ENCODE peak calls at places on chromosomes 3 and 15, in five cellular contexts. One of them, this sample, is unnamed.
A peak's percentile ranks its signal among the peaks of the same experiment; 100 is the strongest.

GRCh38 chr15:50149090-50149489 is 30.1 kb upstream of the ATP8B4 start:
- DNase-seq in ACHN: no peak
- DNase-seq in T-helper 17 cell: no peak
- DNase-seq in stimulated activated CD4-positive, alpha-beta T cell treated with anti-CD3 and anti-CD28 coated beads, TNF-alpha, amount 100 ng/mL, for 4 hours: no peak
- DNase-seq in A549: no peak
- DNase-seq in this sample: no peak

GRCh38 chr3:100992086-100993033 is 861 bp downstream of the ABI3BP start:
- DNase-seq in ACHN: peak; percentile 49
- DNase-seq in stimulated activated CD4-positive, alpha-beta T cell treated with anti-CD3 and anti-CD28 coated beads, TNF-alpha, amount 100 ng/mL, for 4 hours: no peak
- DNase-seq in T-helper 17 cell: no peak
- DNase-seq in A549: peak; percentile 16
- DNase-seq in this sample: no peak

GRCh38 chr3:129016725-129017530 is 15.8 kb downstream of the EFCC1 start:
- DNase-seq in ACHN: no peak
- DNase-seq in T-helper 17 cell: no peak
- DNase-seq in A549: no peak
- DNase-seq in stimulated activated CD4-positive, alpha-beta T cell treated with anti-CD3 and anti-CD28 coated beads, TNF-alpha, amount 100 ng/mL, for 4 hours: no peak
- DNase-seq in this sample: no peak

GRCh38 chr3:52606373-52607085 is 70.1 kb downstream of the UQCC5 start:
- DNase-seq in stimulated activated CD4-positive, alpha-beta T cell treated with anti-CD3 and anti-CD28 coated beads, TNF-alpha, amount 100 ng/mL, for 4 hours: no peak
- DNase-seq in A549: peak; percentile 66
- DNase-seq in T-helper 17 cell: no peak
- DNase-seq in ACHN: peak; percentile 38
- DNase-seq in this sample: peak; percentile 89

GRCh38 chr3:99250821-99251355 is 349.4 kb upstream of the DCBLD2 start:
- DNase-seq in T-helper 17 cell: no peak
- DNase-seq in A549: no peak
- DNase-seq in ACHN: no peak
- DNase-seq in stimulated activated CD4-positive, alpha-beta T cell treated with anti-CD3 and anti-CD28 coated beads, TNF-alpha, amount 100 ng/mL, for 4 hours: no peak
- DNase-seq in this sample: no peak

GRCh38 chr3:42815826-42816225 is 6.6 kb downstream of the ACKR2 start:
- DNase-seq in A549: no peak
- DNase-seq in T-helper 17 cell: no peak
- DNase-seq in stimulated activated CD4-positive, alpha-beta T cell treated with anti-CD3 and anti-CD28 coated beads, TNF-alpha, amount 100 ng/mL, for 4 hours: no peak
- DNase-seq in ACHN: no peak
- DNase-seq in this sample: no peak

GRCh38 chr3:169104541-169104940 is 559.0 kb downstream of the MECOM start:
- DNase-seq in stimulated activated CD4-positive, alpha-beta T cell treated with anti-CD3 and anti-CD28 coated beads, TNF-alpha, amount 100 ng/mL, for 4 hours: no peak
- DNase-seq in A549: no peak
- DNase-seq in T-helper 17 cell: no peak
- DNase-seq in ACHN: no peak
- DNase-seq in this sample: peak; percentile 32

GRCh38 chr3:111768571-111769100 is 90.4 kb upstream of the PHLDB2 start:
- DNase-seq in T-helper 17 cell: no peak
- DNase-seq in ACHN: no peak
- DNase-seq in A549: peak; percentile 81
- DNase-seq in stimulated activated CD4-positive, alpha-beta T cell treated with anti-CD3 and anti-CD28 coated beads, TNF-alpha, amount 100 ng/mL, for 4 hours: no peak
- DNase-seq in this sample: peak; percentile 79

GRCh38 chr15:46408312-46408711 is 773.5 kb downstream of the SQOR start:
- DNase-seq in stimulated activated CD4-positive, alpha-beta T cell treated with anti-CD3 and anti-CD28 coated beads, TNF-alpha, amount 100 ng/mL, for 4 hours: no peak
- DNase-seq in ACHN: no peak
- DNase-seq in T-helper 17 cell: no peak
- DNase-seq in A549: no peak
- DNase-seq in this sample: no peak

GRCh38 chr15:41698779-41699178 is 38.6 kb downstream of the MGA start:
- DNase-seq in stimulated activated CD4-positive, alpha-beta T cell treated with anti-CD3 and anti-CD28 coated beads, TNF-alpha, amount 100 ng/mL, for 4 hours: no peak
- DNase-seq in ACHN: no peak
- DNase-seq in T-helper 17 cell: no peak
- DNase-seq in A549: no peak
- DNase-seq in this sample: no peak

GRCh38 chr3:150384517-150385212 is 23.4 kb upstream of the TSC22D2 start:
- DNase-seq in A549: no peak
- DNase-seq in T-helper 17 cell: no peak
- DNase-seq in stimulated activated CD4-positive, alpha-beta T cell treated with anti-CD3 and anti-CD28 coated beads, TNF-alpha, amount 100 ng/mL, for 4 hours: no peak
- DNase-seq in ACHN: peak; percentile 94
- DNase-seq in this sample: no peak

GRCh38 chr15:99925661-99926461 is 192.6 kb upstream of the LYSMD4 start:
- DNase-seq in T-helper 17 cell: peak; percentile 76
- DNase-seq in ACHN: peak; percentile 19
- DNase-seq in stimulated activated CD4-positive, alpha-beta T cell treated with anti-CD3 and anti-CD28 coated beads, TNF-alpha, amount 100 ng/mL, for 4 hours: peak; percentile 71
- DNase-seq in A549: peak; percentile 63
- DNase-seq in this sample: peak; percentile 35

GRCh38 chr15:67025719-67026118 is 39.7 kb upstream of the SMAD3 start:
- DNase-seq in A549: peak; percentile 71
- DNase-seq in T-helper 17 cell: no peak
- DNase-seq in stimulated activated CD4-positive, alpha-beta T cell treated with anti-CD3 and anti-CD28 coated beads, TNF-alpha, amount 100 ng/mL, for 4 hours: no peak
- DNase-seq in ACHN: peak; percentile 25
- DNase-seq in this sample: no peak

GRCh38 chr15:42282926-42283325 is 9.7 kb upstream of the TMEM87A start:
- DNase-seq in stimulated activated CD4-positive, alpha-beta T cell treated with anti-CD3 and anti-CD28 coated beads, TNF-alpha, amount 100 ng/mL, for 4 hours: no peak
- DNase-seq in T-helper 17 cell: no peak
- DNase-seq in ACHN: no peak
- DNase-seq in A549: no peak
- DNase-seq in this sample: no peak

GRCh38 chr3:138459619-138460535 is 25.5 kb downstream of the ESYT3 start:
- DNase-seq in A549: no peak
- DNase-seq in T-helper 17 cell: no peak
- DNase-seq in stimulated activated CD4-positive, alpha-beta T cell treated with anti-CD3 and anti-CD28 coated beads, TNF-alpha, amount 100 ng/mL, for 4 hours: no peak
- DNase-seq in ACHN: no peak
- DNase-seq in this sample: no peak

GRCh38 chr3:151171145-151171544 is 31.9 kb downstream of the GPR171 start:
- DNase-seq in stimulated activated CD4-positive, alpha-beta T cell treated with anti-CD3 and anti-CD28 coated beads, TNF-alpha, amount 100 ng/mL, for 4 hours: no peak
- DNase-seq in ACHN: no peak
- DNase-seq in T-helper 17 cell: no peak
- DNase-seq in A549: no peak
- DNase-seq in this sample: no peak

GRCh38 chr15:101652783-101653430 is 726 bp upstream of the TM2D3 start:
- DNase-seq in T-helper 17 cell: no peak
- DNase-seq in A549: no peak
- DNase-seq in stimulated activated CD4-positive, alpha-beta T cell treated with anti-CD3 and anti-CD28 coated beads, TNF-alpha, amount 100 ng/mL, for 4 hours: peak; percentile 12
- DNase-seq in ACHN: peak; percentile 43
- DNase-seq in this sample: no peak

GRCh38 chr3:52827441-52827840 is 3.0 kb downstream of the ITIH4 start:
- DNase-seq in T-helper 17 cell: no peak
- DNase-seq in ACHN: peak; percentile 72
- DNase-seq in A549: no peak
- DNase-seq in stimulated activated CD4-positive, alpha-beta T cell treated with anti-CD3 and anti-CD28 coated beads, TNF-alpha, amount 100 ng/mL, for 4 hours: no peak
- DNase-seq in this sample: no peak

GRCh38 chr15:69697913-69698312 is 245.3 kb downstream of the RPLP1 start:
- DNase-seq in A549: no peak
- DNase-seq in ACHN: no peak
- DNase-seq in T-helper 17 cell: no peak
- DNase-seq in stimulated activated CD4-positive, alpha-beta T cell treated with anti-CD3 and anti-CD28 coated beads, TNF-alpha, amount 100 ng/mL, for 4 hours: no peak
- DNase-seq in this sample: no peak

GRCh38 chr3:36707623-36708409 is 56.5 kb downstream of the DCLK3 start:
- DNase-seq in ACHN: peak; percentile 19
- DNase-seq in T-helper 17 cell: no peak
- DNase-seq in stimulated activated CD4-positive, alpha-beta T cell treated with anti-CD3 and anti-CD28 coated beads, TNF-alpha, amount 100 ng/mL, for 4 hours: no peak
- DNase-seq in A549: peak; percentile 90
- DNase-seq in this sample: peak; percentile 39

GRCh38 chr3:25403890-25404460 is 24.1 kb upstream of the RARB start:
- DNase-seq in ACHN: no peak
- DNase-seq in A549: no peak
- DNase-seq in T-helper 17 cell: no peak
- DNase-seq in stimulated activated CD4-positive, alpha-beta T cell treated with anti-CD3 and anti-CD28 coated beads, TNF-alpha, amount 100 ng/mL, for 4 hours: no peak
- DNase-seq in this sample: no peak

GRCh38 chr3:140953028-140953960 is 11.7 kb downstream of the SLC25A36 start:
- DNase-seq in ACHN: no peak
- DNase-seq in stimulated activated CD4-positive, alpha-beta T cell treated with anti-CD3 and anti-CD28 coated beads, TNF-alpha, amount 100 ng/mL, for 4 hours: no peak
- DNase-seq in T-helper 17 cell: no peak
- DNase-seq in A549: peak; percentile 29
- DNase-seq in this sample: no peak

GRCh38 chr3:46916278-46916677 is 38.8 kb downstream of the PTH1R start:
- DNase-seq in A549: no peak
- DNase-seq in ACHN: no peak
- DNase-seq in T-helper 17 cell: no peak
- DNase-seq in stimulated activated CD4-positive, alpha-beta T cell treated with anti-CD3 and anti-CD28 coated beads, TNF-alpha, amount 100 ng/mL, for 4 hours: no peak
- DNase-seq in this sample: no peak

GRCh38 chr3:27425896-27426565 is 56.8 kb upstream of the NEK10 start:
- DNase-seq in T-helper 17 cell: no peak
- DNase-seq in stimulated activated CD4-positive, alpha-beta T cell treated with anti-CD3 and anti-CD28 coated beads, TNF-alpha, amount 100 ng/mL, for 4 hours: no peak
- DNase-seq in ACHN: no peak
- DNase-seq in A549: no peak
- DNase-seq in this sample: no peak

GRCh38 chr3:177441813-177442646 is 244.7 kb upstream of the TBL1XR1 start:
- DNase-seq in ACHN: no peak
- DNase-seq in A549: no peak
- DNase-seq in T-helper 17 cell: no peak
- DNase-seq in stimulated activated CD4-positive, alpha-beta T cell treated with anti-CD3 and anti-CD28 coated beads, TNF-alpha, amount 100 ng/mL, for 4 hours: no peak
- DNase-seq in this sample: no peak

GRCh38 chr3:13136426-13136825 is 63.2 kb upstream of the IQSEC1 start:
- DNase-seq in stimulated activated CD4-positive, alpha-beta T cell treated with anti-CD3 and anti-CD28 coated beads, TNF-alpha, amount 100 ng/mL, for 4 hours: no peak
- DNase-seq in ACHN: no peak
- DNase-seq in A549: no peak
- DNase-seq in T-helper 17 cell: no peak
- DNase-seq in this sample: no peak

GRCh38 chr15:63052961-63053698 is 10.6 kb downstream of the TPM1 start:
- DNase-seq in T-helper 17 cell: no peak
- DNase-seq in A549: peak; percentile 68
- DNase-seq in ACHN: peak; percentile 37
- DNase-seq in stimulated activated CD4-positive, alpha-beta T cell treated with anti-CD3 and anti-CD28 coated beads, TNF-alpha, amount 100 ng/mL, for 4 hours: no peak
- DNase-seq in this sample: no peak

GRCh38 chr15:69945729-69946128 is 152.0 kb downstream of the TLE3 start:
- DNase-seq in ACHN: no peak
- DNase-seq in T-helper 17 cell: no peak
- DNase-seq in A549: no peak
- DNase-seq in stimulated activated CD4-positive, alpha-beta T cell treated with anti-CD3 and anti-CD28 coated beads, TNF-alpha, amount 100 ng/mL, for 4 hours: no peak
- DNase-seq in this sample: no peak

GRCh38 chr15:77025066-77025435 is 30.1 kb downstream of the PSTPIP1 start:
- DNase-seq in T-helper 17 cell: no peak
- DNase-seq in ACHN: no peak
- DNase-seq in stimulated activated CD4-positive, alpha-beta T cell treated with anti-CD3 and anti-CD28 coated beads, TNF-alpha, amount 100 ng/mL, for 4 hours: no peak
- DNase-seq in A549: no peak
- DNase-seq in this sample: no peak

GRCh38 chr3:64321747-64322146 is 96.5 kb upstream of the PRICKLE2 start:
- DNase-seq in T-helper 17 cell: no peak
- DNase-seq in stimulated activated CD4-positive, alpha-beta T cell treated with anti-CD3 and anti-CD28 coated beads, TNF-alpha, amount 100 ng/mL, for 4 hours: no peak
- DNase-seq in ACHN: peak; percentile 70
- DNase-seq in A549: peak; percentile 27
- DNase-seq in this sample: no peak

GRCh38 chr3:134369231-134369741 is 5.0 kb downstream of the AMOTL2 start:
- DNase-seq in ACHN: no peak
- DNase-seq in stimulated activated CD4-positive, alpha-beta T cell treated with anti-CD3 and anti-CD28 coated beads, TNF-alpha, amount 100 ng/mL, for 4 hours: no peak
- DNase-seq in T-helper 17 cell: no peak
- DNase-seq in A549: no peak
- DNase-seq in this sample: no peak

GRCh38 chr3:170383567-170383966 is 26.1 kb downstream of the SKIL start:
- DNase-seq in A549: no peak
- DNase-seq in stimulated activated CD4-positive, alpha-beta T cell treated with anti-CD3 and anti-CD28 coated beads, TNF-alpha, amount 100 ng/mL, for 4 hours: no peak
- DNase-seq in ACHN: peak; percentile 8
- DNase-seq in T-helper 17 cell: no peak
- DNase-seq in this sample: no peak

GRCh38 chr15:70375586-70375985 is 277.9 kb upstream of the TLE3 start:
- DNase-seq in T-helper 17 cell: no peak
- DNase-seq in ACHN: no peak
- DNase-seq in stimulated activated CD4-positive, alpha-beta T cell treated with anti-CD3 and anti-CD28 coated beads, TNF-alpha, amount 100 ng/mL, for 4 hours: no peak
- DNase-seq in A549: no peak
- DNase-seq in this sample: no peak

GRCh38 chr3:60698117-60698516 is 553.1 kb downstream of the FHIT start:
- DNase-seq in A549: no peak
- DNase-seq in stimulated activated CD4-positive, alpha-beta T cell treated with anti-CD3 and anti-CD28 coated beads, TNF-alpha, amount 100 ng/mL, for 4 hours: no peak
- DNase-seq in T-helper 17 cell: no peak
- DNase-seq in ACHN: no peak
- DNase-seq in this sample: no peak

GRCh38 chr3:126031981-126032471 is 51.9 kb downstream of the SLC41A3 start:
- DNase-seq in stimulated activated CD4-positive, alpha-beta T cell treated with anti-CD3 and anti-CD28 coated beads, TNF-alpha, amount 100 ng/mL, for 4 hours: no peak
- DNase-seq in ACHN: no peak
- DNase-seq in T-helper 17 cell: no peak
- DNase-seq in A549: no peak
- DNase-seq in this sample: no peak

GRCh38 chr15:63256433-63256884 is 20.9 kb upstream of the APH1B start:
- DNase-seq in A549: peak; percentile 18
- DNase-seq in stimulated activated CD4-positive, alpha-beta T cell treated with anti-CD3 and anti-CD28 coated beads, TNF-alpha, amount 100 ng/mL, for 4 hours: no peak
- DNase-seq in ACHN: peak; percentile 78
- DNase-seq in T-helper 17 cell: no peak
- DNase-seq in this sample: no peak

GRCh38 chr15:69568621-69569020 is 116.0 kb downstream of the RPLP1 start:
- DNase-seq in ACHN: no peak
- DNase-seq in stimulated activated CD4-positive, alpha-beta T cell treated with anti-CD3 and anti-CD28 coated beads, TNF-alpha, amount 100 ng/mL, for 4 hours: no peak
- DNase-seq in A549: no peak
- DNase-seq in T-helper 17 cell: no peak
- DNase-seq in this sample: no peak

This sample was measured in HCT116.